ENCODE peak calls at places on chromosomes 6 and 20, in eight cellular contexts. One of them, this sample, is unnamed.
A peak's percentile ranks its signal among the peaks of the same experiment; 100 is the strongest.

GRCh38 chr6:151842816-151843215 is 35.3 kb downstream of the ESR1 start:
- DNase-seq in cardiac muscle cell: no peak
- DNase-seq in bronchial epithelial cell: peak; percentile 1
- DNase-seq in heart left ventricle: no peak
- DNase-seq in AG04450: no peak
- DNase-seq in GM06990: no peak
- DNase-seq in lower lobe of right lung: no peak
- DNase-seq in BJ: no peak
- DNase-seq in this sample: no peak

GRCh38 chr6:136539967-136540366 is 10.3 kb downstream of the MAP7 start:
- DNase-seq in bronchial epithelial cell: no peak
- DNase-seq in cardiac muscle cell: peak; percentile 49
- DNase-seq in GM06990: no peak
- DNase-seq in AG04450: no peak
- DNase-seq in BJ: no peak
- DNase-seq in lower lobe of right lung: no peak
- DNase-seq in heart left ventricle: no peak
- DNase-seq in this sample: no peak

GRCh38 chr6:27688014-27688586 is 215.2 kb upstream of the ZNF184 start:
- DNase-seq in lower lobe of right lung: peak; percentile 74
- DNase-seq in GM06990: peak; percentile 79
- DNase-seq in BJ: peak; percentile 54
- DNase-seq in bronchial epithelial cell: peak; percentile 86
- DNase-seq in cardiac muscle cell: peak; percentile 72
- DNase-seq in heart left ventricle: peak; percentile 33
- DNase-seq in AG04450: peak; percentile 71
- DNase-seq in this sample: peak; percentile 87

GRCh38 chr20:56440346-56441007 is 27.9 kb upstream of the RTF2 start:
- DNase-seq in bronchial epithelial cell: no peak
- DNase-seq in cardiac muscle cell: no peak
- DNase-seq in BJ: no peak
- DNase-seq in lower lobe of right lung: no peak
- DNase-seq in heart left ventricle: no peak
- DNase-seq in AG04450: no peak
- DNase-seq in GM06990: no peak
- DNase-seq in this sample: no peak

GRCh38 chr20:325889-326644 is 715 bp downstream of the SOX12 start:
- DNase-seq in heart left ventricle: peak; percentile 68
- DNase-seq in BJ: no peak
- DNase-seq in lower lobe of right lung: peak; percentile 80
- DNase-seq in AG04450: no peak
- DNase-seq in bronchial epithelial cell: no peak
- DNase-seq in GM06990: peak; percentile 84
- DNase-seq in cardiac muscle cell: peak; percentile 81
- DNase-seq in this sample: peak; percentile 69

GRCh38 chr6:33592280-33592594 is 12.2 kb upstream of the BAK1 start:
- DNase-seq in bronchial epithelial cell: no peak
- DNase-seq in GM06990: no peak
- DNase-seq in BJ: no peak
- DNase-seq in cardiac muscle cell: no peak
- DNase-seq in lower lobe of right lung: no peak
- DNase-seq in heart left ventricle: no peak
- DNase-seq in AG04450: no peak
- DNase-seq in this sample: no peak

GRCh38 chr20:44039147-44039546 is 124.5 kb downstream of the TOX2 start:
- DNase-seq in bronchial epithelial cell: no peak
- DNase-seq in heart left ventricle: no peak
- DNase-seq in BJ: no peak
- DNase-seq in GM06990: no peak
- DNase-seq in cardiac muscle cell: no peak
- DNase-seq in AG04450: no peak
- DNase-seq in lower lobe of right lung: no peak
- DNase-seq in this sample: no peak

GRCh38 chr20:3678893-3679720 is 2.7 kb downstream of the ADAM33 start:
- DNase-seq in GM06990: no peak
- DNase-seq in AG04450: no peak
- DNase-seq in bronchial epithelial cell: no peak
- DNase-seq in BJ: no peak
- DNase-seq in cardiac muscle cell: no peak
- DNase-seq in heart left ventricle: no peak
- DNase-seq in lower lobe of right lung: no peak
- DNase-seq in this sample: no peak

GRCh38 chr6:21731411-21732031 is 138.0 kb downstream of the SOX4 start:
- DNase-seq in GM06990: no peak
- DNase-seq in cardiac muscle cell: no peak
- DNase-seq in heart left ventricle: no peak
- DNase-seq in AG04450: no peak
- DNase-seq in BJ: no peak
- DNase-seq in bronchial epithelial cell: peak; percentile 71
- DNase-seq in lower lobe of right lung: no peak
- DNase-seq in this sample: no peak

GRCh38 chr20:63893999-63894357 is 948 bp upstream of the DNAJC5 start:
- DNase-seq in bronchial epithelial cell: no peak
- DNase-seq in GM06990: no peak
- DNase-seq in lower lobe of right lung: no peak
- DNase-seq in heart left ventricle: no peak
- DNase-seq in cardiac muscle cell: no peak
- DNase-seq in AG04450: no peak
- DNase-seq in BJ: no peak
- DNase-seq in this sample: no peak

GRCh38 chr6:101537917-101538316 is 144.4 kb downstream of the GRIK2 start:
- DNase-seq in bronchial epithelial cell: no peak
- DNase-seq in heart left ventricle: no peak
- DNase-seq in lower lobe of right lung: no peak
- DNase-seq in GM06990: no peak
- DNase-seq in BJ: no peak
- DNase-seq in cardiac muscle cell: no peak
- DNase-seq in AG04450: no peak
- DNase-seq in this sample: no peak

GRCh38 chr6:2630362-2630761 is 120.4 kb downstream of the MYLK4 start:
- DNase-seq in BJ: peak; percentile 58
- DNase-seq in bronchial epithelial cell: peak; percentile 98
- DNase-seq in heart left ventricle: peak; percentile 28
- DNase-seq in cardiac muscle cell: no peak
- DNase-seq in AG04450: peak; percentile 93
- DNase-seq in lower lobe of right lung: no peak
- DNase-seq in GM06990: no peak
- DNase-seq in this sample: no peak

GRCh38 chr6:116450769-116451740 is 10.1 kb upstream of the CALHM6 start:
- DNase-seq in BJ: no peak
- DNase-seq in cardiac muscle cell: no peak
- DNase-seq in GM06990: no peak
- DNase-seq in bronchial epithelial cell: peak; percentile 78
- DNase-seq in lower lobe of right lung: peak; percentile 53
- DNase-seq in heart left ventricle: no peak
- DNase-seq in AG04450: no peak
- DNase-seq in this sample: no peak

GRCh38 chr20:7523288-7523687 is 417.0 kb downstream of the HAO1 start:
- DNase-seq in bronchial epithelial cell: no peak
- DNase-seq in cardiac muscle cell: no peak
- DNase-seq in GM06990: no peak
- DNase-seq in lower lobe of right lung: no peak
- DNase-seq in heart left ventricle: no peak
- DNase-seq in AG04450: no peak
- DNase-seq in BJ: no peak
- DNase-seq in this sample: no peak

GRCh38 chr20:21235713-21236445 is 67.3 kb upstream of the XRN2 start:
- DNase-seq in cardiac muscle cell: peak; percentile 73
- DNase-seq in GM06990: peak; percentile 37
- DNase-seq in heart left ventricle: peak; percentile 42
- DNase-seq in BJ: peak; percentile 8
- DNase-seq in bronchial epithelial cell: peak; percentile 55
- DNase-seq in lower lobe of right lung: peak; percentile 68
- DNase-seq in AG04450: peak; percentile 32
- DNase-seq in this sample: peak; percentile 75

GRCh38 chr6:4320860-4321259 is 185.5 kb upstream of the ECI2 start:
- DNase-seq in cardiac muscle cell: no peak
- DNase-seq in lower lobe of right lung: no peak
- DNase-seq in AG04450: peak; percentile 65
- DNase-seq in BJ: peak; percentile 96
- DNase-seq in GM06990: no peak
- DNase-seq in heart left ventricle: no peak
- DNase-seq in bronchial epithelial cell: peak; percentile 98
- DNase-seq in this sample: no peak

GRCh38 chr6:20905377-20905776 is 371.1 kb downstream of the CDKAL1 start:
- DNase-seq in AG04450: no peak
- DNase-seq in cardiac muscle cell: no peak
- DNase-seq in heart left ventricle: no peak
- DNase-seq in lower lobe of right lung: no peak
- DNase-seq in GM06990: no peak
- DNase-seq in bronchial epithelial cell: no peak
- DNase-seq in BJ: no peak
- DNase-seq in this sample: no peak

GRCh38 chr6:111601875-111602274 is 3.8 kb downstream of the TRAF3IP2 start:
- DNase-seq in lower lobe of right lung: no peak
- DNase-seq in heart left ventricle: peak; percentile 74
- DNase-seq in bronchial epithelial cell: no peak
- DNase-seq in cardiac muscle cell: no peak
- DNase-seq in BJ: peak; percentile 74
- DNase-seq in AG04450: no peak
- DNase-seq in GM06990: no peak
- DNase-seq in this sample: peak; percentile 50

GRCh38 chr6:111604259-111605099 is 1.2 kb downstream of the TRAF3IP2 start:
- DNase-seq in BJ: no peak
- DNase-seq in GM06990: no peak
- DNase-seq in bronchial epithelial cell: peak; percentile 73
- DNase-seq in heart left ventricle: peak; percentile 77
- DNase-seq in AG04450: no peak
- DNase-seq in cardiac muscle cell: peak; percentile 45
- DNase-seq in lower lobe of right lung: no peak
- DNase-seq in this sample: peak; percentile 84

GRCh38 chr6:111605100-111605748 is 454 bp downstream of the TRAF3IP2 start:
- DNase-seq in BJ: peak; percentile 77
- DNase-seq in heart left ventricle: peak; percentile 73
- DNase-seq in AG04450: no peak
- DNase-seq in cardiac muscle cell: peak; percentile 69
- DNase-seq in lower lobe of right lung: peak; percentile 78
- DNase-seq in bronchial epithelial cell: peak; percentile 49
- DNase-seq in GM06990: peak; percentile 71
- DNase-seq in this sample: peak; percentile 75

GRCh38 chr6:111602481-111603404 is 2.9 kb downstream of the TRAF3IP2 start:
- DNase-seq in cardiac muscle cell: peak; percentile 78
- DNase-seq in BJ: no peak
- DNase-seq in GM06990: no peak
- DNase-seq in lower lobe of right lung: no peak
- DNase-seq in heart left ventricle: peak; percentile 73
- DNase-seq in AG04450: no peak
- DNase-seq in bronchial epithelial cell: no peak
- DNase-seq in this sample: peak; percentile 30

GRCh38 chr6:111603648-111604047 is 2.0 kb downstream of the TRAF3IP2 start:
- DNase-seq in bronchial epithelial cell: peak; percentile 76
- DNase-seq in BJ: no peak
- DNase-seq in lower lobe of right lung: no peak
- DNase-seq in heart left ventricle: no peak
- DNase-seq in AG04450: no peak
- DNase-seq in GM06990: no peak
- DNase-seq in cardiac muscle cell: no peak
- DNase-seq in this sample: no peak
- H3K4me3 ChIP-seq in bronchial epithelial cell: peak overlapping the region; percentile 53
- H3K4me3 ChIP-seq in BJ: peak overlapping the region; percentile 13
- H3K4me3 ChIP-seq in lower lobe of right lung: peak overlapping the region; percentile 61
- H3K4me3 ChIP-seq in heart left ventricle: no peak overlapping the region
- H3K4me3 ChIP-seq in AG04450: peak overlapping the region; percentile 67
- H3K4me3 ChIP-seq in GM06990: no peak overlapping the region
- H3K4me3 ChIP-seq in cardiac muscle cell: peak overlapping the region; percentile 35
- H3K4me3 ChIP-seq in this sample: no peak overlapping the region

GRCh38 chr20:59571591-59572314 is 32.6 kb upstream of the PHACTR3 start:
- DNase-seq in GM06990: peak; percentile 43
- DNase-seq in bronchial epithelial cell: peak; percentile 12
- DNase-seq in lower lobe of right lung: peak; percentile 70
- DNase-seq in cardiac muscle cell: peak; percentile 59
- DNase-seq in BJ: no peak
- DNase-seq in AG04450: peak; percentile 23
- DNase-seq in heart left ventricle: peak; percentile 47
- DNase-seq in this sample: peak; percentile 79
- H3K4me3 ChIP-seq in GM06990: peak overlapping the region; percentile 24
- H3K4me3 ChIP-seq in bronchial epithelial cell: peak overlapping the region; percentile 4
- H3K4me3 ChIP-seq in lower lobe of right lung: peak overlapping the region; percentile 44
- H3K4me3 ChIP-seq in cardiac muscle cell: no peak overlapping the region
- H3K4me3 ChIP-seq in BJ: peak overlapping the region; percentile 44
- H3K4me3 ChIP-seq in AG04450: peak overlapping the region; percentile 53
- H3K4me3 ChIP-seq in heart left ventricle: no peak overlapping the region
- H3K4me3 ChIP-seq in this sample: peak overlapping the region; percentile 36

GRCh38 chr6:56850618-56851017 is 104.3 kb upstream of the BEND6 start:
- DNase-seq in BJ: no peak
- DNase-seq in heart left ventricle: no peak
- DNase-seq in GM06990: no peak
- DNase-seq in bronchial epithelial cell: no peak
- DNase-seq in AG04450: no peak
- DNase-seq in cardiac muscle cell: no peak
- DNase-seq in lower lobe of right lung: no peak
- DNase-seq in this sample: peak; percentile 15

GRCh38 chr6:56851104-56851503 is 103.8 kb upstream of the BEND6 start:
- DNase-seq in GM06990: peak; percentile 29
- DNase-seq in lower lobe of right lung: no peak
- DNase-seq in BJ: no peak
- DNase-seq in cardiac muscle cell: no peak
- DNase-seq in heart left ventricle: no peak
- DNase-seq in AG04450: no peak
- DNase-seq in bronchial epithelial cell: no peak
- DNase-seq in this sample: no peak

GRCh38 chr6:56848105-56848504 is 106.8 kb upstream of the BEND6 start:
- DNase-seq in lower lobe of right lung: no peak
- DNase-seq in AG04450: no peak
- DNase-seq in heart left ventricle: no peak
- DNase-seq in GM06990: no peak
- DNase-seq in BJ: no peak
- DNase-seq in cardiac muscle cell: no peak
- DNase-seq in bronchial epithelial cell: no peak
- DNase-seq in this sample: no peak

GRCh38 chr6:56851541-56852248 is 103.2 kb upstream of the BEND6 start:
- DNase-seq in cardiac muscle cell: peak; percentile 73
- DNase-seq in AG04450: peak; percentile 57
- DNase-seq in GM06990: peak; percentile 65
- DNase-seq in bronchial epithelial cell: peak; percentile 71
- DNase-seq in lower lobe of right lung: no peak
- DNase-seq in BJ: peak; percentile 51
- DNase-seq in heart left ventricle: peak; percentile 61
- DNase-seq in this sample: peak; percentile 50

GRCh38 chr6:56849876-56850275 is 105.0 kb upstream of the BEND6 start:
- DNase-seq in cardiac muscle cell: no peak
- DNase-seq in AG04450: no peak
- DNase-seq in heart left ventricle: no peak
- DNase-seq in lower lobe of right lung: no peak
- DNase-seq in bronchial epithelial cell: no peak
- DNase-seq in BJ: no peak
- DNase-seq in GM06990: no peak
- DNase-seq in this sample: peak; percentile 20
- H3K4me3 ChIP-seq in cardiac muscle cell: no peak overlapping the region
- H3K4me3 ChIP-seq in AG04450: peak overlapping the region; percentile 69
- H3K4me3 ChIP-seq in heart left ventricle: no peak overlapping the region
- H3K4me3 ChIP-seq in lower lobe of right lung: no peak overlapping the region
- H3K4me3 ChIP-seq in bronchial epithelial cell: no peak overlapping the region
- H3K4me3 ChIP-seq in BJ: peak overlapping the region; percentile 40
- H3K4me3 ChIP-seq in GM06990: peak overlapping the region; percentile 72
- H3K4me3 ChIP-seq in this sample: no peak overlapping the region

DNA sequence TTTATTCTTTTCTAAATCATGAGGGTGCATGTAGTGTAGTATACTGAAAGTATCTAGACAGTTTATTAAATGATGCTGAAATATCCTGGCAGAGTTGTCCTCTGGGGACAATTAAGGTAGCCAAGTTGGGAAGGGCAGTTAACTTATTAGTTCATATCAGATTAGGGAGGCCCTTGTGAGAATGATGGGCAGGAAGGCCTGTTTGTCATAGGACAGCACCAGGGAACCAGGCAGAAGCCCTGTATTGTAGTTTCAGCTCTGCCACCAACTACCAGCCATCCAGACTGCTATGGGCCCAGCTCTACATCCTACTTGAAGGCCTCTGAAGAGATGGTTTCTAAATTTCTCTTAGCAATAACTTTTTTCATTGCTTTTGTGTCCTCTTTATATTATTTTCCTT is 4.0 kb downstream of the MYLIP start:
- DNase-seq in AG04450: no peak
- DNase-seq in GM06990: no peak
- DNase-seq in BJ: no peak
- DNase-seq in cardiac muscle cell: no peak
- DNase-seq in lower lobe of right lung: no peak
- DNase-seq in bronchial epithelial cell: no peak
- DNase-seq in heart left ventricle: no peak
- DNase-seq in this sample: peak; percentile 44
- H3K4me3 ChIP-seq in AG04450: no peak overlapping the region
- H3K4me3 ChIP-seq in GM06990: peak overlapping the region; percentile 9
- H3K4me3 ChIP-seq in BJ: no peak overlapping the region
- H3K4me3 ChIP-seq in cardiac muscle cell: peak overlapping the region; percentile 94
- H3K4me3 ChIP-seq in lower lobe of right lung: peak overlapping the region; percentile 89
- H3K4me3 ChIP-seq in bronchial epithelial cell: no peak overlapping the region
- H3K4me3 ChIP-seq in heart left ventricle: no peak overlapping the region
- H3K4me3 ChIP-seq in this sample: no peak overlapping the region

This sample was measured in testis.